ENCODE peak calls at places on chromosomes 5 and 9, in four cellular contexts. T is EH, Z is 8988T, B is SHP77. Y is an unnamed sample.
A peak's percentile ranks its signal among the peaks of the same experiment; 100 is the strongest.

GRCh38 chr5:2656186-2656585 is 95.3 kb downstream of the IRX2 start:
- DNase-seq in T (peak; percentile 76), Z (no peak), B (no peak), Y (no peak)

GRCh38 chr9:135820661-135821060 is 86.7 kb downstream of the CAMSAP1 start:
- DNase-seq in T (no peak), Z (no peak), B (no peak), Y (peak; percentile 57)

GRCh38 chr5:59186623-59187022 is 603.7 kb downstream of the RAB3C start:
- DNase-seq in T (no peak), Z (no peak), B (no peak), Y (no peak)

GRCh38 chr5:7405277-7405676 is 9.3 kb downstream of the ADCY2 start:
- DNase-seq in T (no peak), Z (no peak), B (peak; percentile 71), Y (no peak)

GRCh38 chr9:2179557-2179956 is 164.4 kb downstream of the SMARCA2 start:
- DNase-seq in T (no peak), Z (no peak), B (no peak), Y (no peak)

GRCh38 chr9:72030762-72031161 is 29.7 kb downstream of the C9orf57 start:
- DNase-seq in T (no peak), Z (no peak), B (no peak), Y (no peak)

GRCh38 chr5:59317023-59317771 is 576.3 kb downstream of the PDE4D start:
- DNase-seq in T (peak; percentile 52), Z (no peak), B (no peak), Y (no peak)

GRCh38 chr5:107805166-107805565 is 134.4 kb upstream of the EFNA5 start:
- DNase-seq in T (no peak), Z (no peak), B (no peak), Y (no peak)

GRCh38 chr5:150298701-150299451 is 3.8 kb downstream of the ARSI start:
- DNase-seq in T (peak; percentile 100), Z (no peak), B (no peak), Y (no peak)

GRCh38 chr5:74251106-74252032 is 389.2 kb downstream of the ENC1 start:
- DNase-seq in T (peak; percentile 98), Z (no peak), B (peak; percentile 17), Y (no peak)

GRCh38 chr5:150175536-150175935 is 9.0 kb downstream of the CDX1 start:
- DNase-seq in T (peak; percentile 65), Z (peak; percentile 79), B (no peak), Y (no peak)

GRCh38 chr5:179768326-179769085 is 25.3 kb upstream of the LTC4S start:
- DNase-seq in T (no peak), Z (no peak), B (no peak), Y (no peak)

GRCh38 chr9:5551771-5552170 is 41.4 kb downstream of the PDCD1LG2 start:
- DNase-seq in T (peak; percentile 51), Z (no peak), B (no peak), Y (no peak)

GRCh38 chr9:99134893-99135341 is 30.0 kb downstream of the TGFBR1 start:
- DNase-seq in T (peak; percentile 78), Z (no peak), B (no peak), Y (no peak)

GRCh38 chr5:152077-152476 is 39.2 kb upstream of the LRRC14B start:
- DNase-seq in T (no peak), Z (no peak), B (no peak), Y (no peak)

GRCh38 chr9:87425202-87425601 is 72.5 kb upstream of the DAPK1 start:
- DNase-seq in T (no peak), Z (no peak), B (no peak), Y (no peak)